ENCODE peak calls at places on chromosomes 3 and 15, in ten cellular contexts. I, C, H, N, J, F, X, G, S and U are unnamed samples.

GRCh38 chr3:187994221-187995085 is 159.5 kb upstream of the LPP start:
- DNase-seq in I (no peak), F (no peak), J (no peak), G (no peak), C (no peak), H (no peak), X (no peak), S (no peak), N (peak; percentile 73), U (no peak)

GRCh38 chr15:56765252-56765651 is 31.9 kb upstream of the ZNF280D start:
- DNase-seq in F (no peak), C (no peak), N (peak; percentile 80), H (no peak), J (no peak), G (no peak), I (no peak), X (no peak), S (no peak), U (no peak)

GRCh38 chr3:152445227-152445626 is 176.5 kb downstream of the MBNL1 start:
- DNase-seq in C (no peak), S (no peak), I (no peak), H (no peak), G (no peak), J (no peak), X (no peak), N (no peak), F (no peak), U (no peak)

GRCh38 chr3:141050913-141051632 is at the start of gene SPSB4:
- DNase-seq in F (no peak), C (peak; percentile 61), S (no peak), X (peak; percentile 61), H (peak; percentile 21), N (peak; percentile 27), I (peak; percentile 77), G (no peak), J (peak; percentile 90), U (peak; percentile 18)

GRCh38 chr3:38637906-38638305 is 11.6 kb downstream of the SCN5A start:
- DNase-seq in X (no peak), F (no peak), C (no peak), G (no peak), J (no peak), S (no peak), I (no peak), N (no peak), H (no peak), U (no peak)

GRCh38 chr3:88283242-88283592 is 133.5 kb downstream of the C3orf38 start:
- DNase-seq in I (no peak), S (no peak), F (no peak), N (no peak), X (no peak), C (no peak), J (no peak), H (no peak), G (no peak), U (no peak)

GRCh38 chr15:45228931-45229330 is 23.1 kb upstream of the SLC28A2 start:
- DNase-seq in J (no peak), G (no peak), H (no peak), C (no peak), I (no peak), N (no peak), X (no peak), S (peak; percentile 59), F (no peak), U (no peak)

GRCh38 chr3:17394541-17395179 is 347.8 kb downstream of the TBC1D5 start:
- DNase-seq in F (no peak), G (no peak), J (no peak), S (no peak), N (no peak), X (peak; percentile 1), H (no peak), I (no peak), C (no peak), U (no peak)

GRCh38 chr3:81799403-81799802 is 38.0 kb upstream of the GBE1 start:
- DNase-seq in F (no peak), I (no peak), C (no peak), J (no peak), S (no peak), N (no peak), H (no peak), X (no peak), G (no peak), U (no peak)

GRCh38 chr3:171270541-171270940 is 189.7 kb downstream of the TNIK start:
- DNase-seq in J (no peak), I (no peak), X (no peak), C (no peak), F (no peak), H (no peak), S (no peak), N (no peak), G (no peak), U (no peak)

GRCh38 chr3:184574552-184575430 is 13.2 kb downstream of the EPHB3 start:
- DNase-seq in G (no peak), I (no peak), S (no peak), H (no peak), X (no peak), C (no peak), N (no peak), F (no peak), J (no peak), U (no peak)

GRCh38 chr15:31298707-31299172 is 27.9 kb upstream of the KLF13 start:
- DNase-seq in I (peak; percentile 39), J (peak; percentile 26), H (no peak), N (no peak), X (no peak), C (no peak), G (peak; percentile 75), F (peak; percentile 42), S (peak; percentile 17), U (peak; percentile 94)

GRCh38 chr3:133868758-133869429 is 26.8 kb downstream of the RAB6B start:
- DNase-seq in X (no peak), I (no peak), C (no peak), G (no peak), S (no peak), F (no peak), H (no peak), N (no peak), J (no peak), U (no peak)

GRCh38 chr3:23312866-23313265 is 109.7 kb downstream of the UBE2E2 start:
- DNase-seq in S (no peak), C (no peak), X (no peak), F (no peak), J (no peak), N (peak; percentile 51), H (no peak), I (no peak), G (no peak), U (no peak)

GRCh38 chr15:54504695-54505094 is 526.5 kb downstream of the UNC13C start:
- DNase-seq in J (no peak), G (no peak), S (no peak), N (no peak), I (no peak), X (no peak), C (no peak), H (no peak), F (no peak), U (no peak)

GRCh38 chr3:184565421-184566211 is 4.0 kb downstream of the EPHB3 start:
- DNase-seq in G (no peak), C (no peak), N (peak; percentile 90), X (no peak), H (peak; percentile 86), F (no peak), I (no peak), J (no peak), S (peak; percentile 88), U (no peak)

GRCh38 chr15:96553451-96553850 is 223.0 kb downstream of the NR2F2 start:
- DNase-seq in F (no peak), G (no peak), N (no peak), C (no peak), J (no peak), S (no peak), X (no peak), I (no peak), H (no peak), U (no peak)

GRCh38 chr3:149621218-149622005 is 36.4 kb downstream of the WWTR1 start:
- DNase-seq in X (peak; percentile 40), J (no peak), G (no peak), C (no peak), N (peak; percentile 92), H (no peak), F (no peak), S (no peak), I (no peak), U (no peak)
- TF ChIP-seq POLR2A in X (no peak), J (no peak), G (no peak), C (no peak), N (no peak), H (no peak), F (no peak), S (no peak), I (no peak), U (no peak)

GRCh38 chr3:100492059-100492809 is at the start of gene TMEM45A:
- DNase-seq in H (peak; percentile 95), X (peak; percentile 87), S (peak; percentile 97), F (peak; percentile 96), N (peak; percentile 95), J (peak; percentile 98), C (peak; percentile 98), I (peak; percentile 97), G (peak; percentile 96), U (peak; percentile 93)
- TF ChIP-seq POLR2A in H (peak; percentile 47), X (no peak), S (no peak), F (peak; percentile 52), N (peak; percentile 96), J (no peak), C (peak; percentile 68), I (no peak), G (peak; percentile 26), U (peak; percentile 48)

GRCh38 chr3:175311404-175311803 is 452.3 kb downstream of the NAALADL2 start:
- DNase-seq in J (no peak), F (no peak), G (no peak), H (no peak), X (no peak), N (no peak), I (no peak), S (no peak), C (no peak), U (no peak)

GRCh38 chr3:175307642-175308041 is 448.5 kb downstream of the NAALADL2 start:
- DNase-seq in F (no peak), H (no peak), J (no peak), X (no peak), I (no peak), N (no peak), S (no peak), C (no peak), G (no peak), U (peak; percentile 17)

GRCh38 chr3:175304437-175304836 is 445.3 kb downstream of the NAALADL2 start:
- DNase-seq in H (no peak), J (no peak), C (no peak), N (no peak), S (no peak), G (no peak), X (no peak), I (no peak), F (no peak), U (no peak)

GRCh38 chr3:175310046-175310445 is 450.9 kb downstream of the NAALADL2 start:
- DNase-seq in J (no peak), S (no peak), N (no peak), C (no peak), I (no peak), X (no peak), H (no peak), G (no peak), F (no peak), U (no peak)

GRCh38 chr3:175308105-175308504 is 449.0 kb downstream of the NAALADL2 start:
- DNase-seq in J (no peak), X (no peak), F (no peak), G (no peak), N (no peak), C (no peak), I (no peak), S (no peak), H (no peak), U (no peak)
- TF ChIP-seq POLR2A in J (no peak), X (no peak), F (no peak), G (no peak), N (no peak), C (no peak), I (no peak), S (no peak), H (no peak), U (no peak)

GRCh38 chr3:53225181-53225580 is 30.6 kb downstream of the TKT start:
- DNase-seq in N (no peak), S (no peak), H (no peak), C (no peak), G (no peak), J (no peak), F (no peak), X (no peak), I (no peak), U (no peak)
- TF ChIP-seq POLR2A in N (no peak), S (no peak), H (no peak), C (no peak), G (no peak), J (no peak), F (no peak), X (no peak), I (no peak), U (no peak)